ENCODE peak calls at places on chromosomes 3 and 15, in four cellular contexts. M, U, R and Q are unnamed samples.
A peak's percentile ranks its signal among the peaks of the same experiment; 100 is the strongest.

GRCh38 chr3:179967622-179968021 is 69.1 kb downstream of the PEX5L start:
- DNase-seq in M (peak; percentile 8), U (no peak), R (no peak), Q (no peak)

GRCh38 chr3:81339040-81339845 is 422.2 kb downstream of the GBE1 start:
- DNase-seq in M (peak; percentile 37), U (peak; percentile 88), R (no peak), Q (peak; percentile 27)

GRCh38 chr3:115359507-115359906 is 212.4 kb upstream of the ZBTB20 start:
- DNase-seq in M (no peak), U (no peak), R (no peak), Q (peak; percentile 21)

GRCh38 chr3:106349191-106349881 is 480.5 kb upstream of the CBLB start:
- DNase-seq in M (no peak), U (peak; percentile 35), R (no peak), Q (no peak)

GRCh38 chr15:40936709-40937666 is 7.8 kb downstream of the DLL4 start:
- DNase-seq in M (no peak), U (no peak), R (no peak), Q (no peak)

GRCh38 chr3:128491071-128491899 is 1.7 kb downstream of the GATA2 start:
- DNase-seq in M (no peak), U (peak; percentile 30), R (no peak), Q (no peak)

GRCh38 chr3:148883163-148883562 is 18.1 kb downstream of the CPA3 start:
- DNase-seq in M (no peak), U (no peak), R (no peak), Q (no peak)

GRCh38 chr3:33798418-33799201 is at the start of gene PDCD6IP:
- DNase-seq in M (peak; percentile 92), U (peak; percentile 97), R (peak; percentile 94), Q (peak; percentile 93)

GRCh38 chr15:48936666-48937065 is 27.1 kb downstream of the SHC4 start:
- DNase-seq in M (no peak), U (no peak), R (no peak), Q (no peak)

GRCh38 chr3:4006288-4006687 is 207.1 kb downstream of the LRRN1 start:
- DNase-seq in M (no peak), U (no peak), R (no peak), Q (no peak)

GRCh38 chr3:17500618-17501017 is 241.8 kb downstream of the TBC1D5 start:
- DNase-seq in M (peak; percentile 6), U (peak; percentile 59), R (no peak), Q (no peak)

GRCh38 chr3:32780071-32780734 is 37.6 kb upstream of the TRIM71 start:
- DNase-seq in M (no peak), U (no peak), R (no peak), Q (no peak)

GRCh38 chr3:42660898-42661297 is 7.4 kb downstream of the ZBTB47 start:
- DNase-seq in M (no peak), U (no peak), R (no peak), Q (peak; percentile 41)

GRCh38 chr3:187296915-187297314 is 5.4 kb upstream of the MASP1 start:
- DNase-seq in M (no peak), U (no peak), R (no peak), Q (no peak)

GRCh38 chr3:44963571-44964325 is 12.2 kb downstream of the ZDHHC3 start:
- DNase-seq in M (no peak), U (peak; percentile 82), R (no peak), Q (no peak)

GRCh38 chr15:23467110-23467600 is 20.1 kb upstream of the GOLGA6L2 start:
- DNase-seq in M (peak; percentile 23), U (peak; percentile 67), R (no peak), Q (peak; percentile 29)

GRCh38 chr3:40044487-40044886 is 235.1 kb downstream of the MYRIP start:
- DNase-seq in M (peak; percentile 96), U (no peak), R (no peak), Q (no peak)

GRCh38 chr15:44081223-44082013 is 113.7 kb downstream of the FRMD5 start:
- DNase-seq in M (no peak), U (no peak), R (no peak), Q (no peak)

GRCh38 chr15:69861331-69862171 is 236.2 kb downstream of the TLE3 start:
- DNase-seq in M (no peak), U (no peak), R (no peak), Q (no peak)

GRCh38 chr3:197343656-197344408 is 45.4 kb upstream of the DLG1 start:
- DNase-seq in M (no peak), U (no peak), R (no peak), Q (no peak)

GRCh38 chr3:140022061-140022781 is 87.2 kb downstream of the CLSTN2 start:
- DNase-seq in M (no peak), U (no peak), R (peak; percentile 47), Q (no peak)

GRCh38 chr3:57942872-57943283 is 65.3 kb upstream of the FLNB start:
- DNase-seq in M (peak; percentile 36), U (peak; percentile 68), R (peak; percentile 58), Q (no peak)

GRCh38 chr15:43534897-43535296 is 17.5 kb downstream of the MAP1A start:
- DNase-seq in M (no peak), U (no peak), R (no peak), Q (no peak)

GRCh38 chr15:28129261-28129848 is 30.2 kb upstream of the OCA2 start:
- DNase-seq in M (no peak), U (no peak), R (no peak), Q (no peak)

GRCh38 chr3:65925254-65925954 is 113.3 kb downstream of the MAGI1 start:
- DNase-seq in M (no peak), U (no peak), R (no peak), Q (no peak)

DNA sequence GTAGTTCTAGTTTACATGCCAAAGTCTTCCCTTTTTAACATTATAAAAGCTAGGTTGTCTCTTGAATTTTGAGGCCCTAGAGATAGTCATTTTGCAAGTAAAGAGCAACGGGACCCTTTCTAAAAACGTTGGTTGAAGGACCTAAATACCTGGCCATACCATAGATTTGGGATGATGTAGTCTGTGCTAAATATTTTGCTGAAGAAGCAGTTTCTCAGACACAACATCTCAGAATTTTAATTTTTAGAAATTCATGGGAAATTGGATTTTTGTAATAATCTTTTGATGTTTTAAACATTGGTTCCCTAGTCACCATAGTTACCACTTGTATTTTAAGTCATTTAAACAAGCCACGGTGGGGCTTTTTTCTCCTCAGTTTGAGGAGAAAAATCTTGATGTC is 21.3 kb downstream of the SLC35A5 start:
- DNase-seq in M (no peak), U (no peak), R (no peak), Q (no peak)
- TF ChIP-seq CTCF in M (no peak), U (no peak), R (no peak), Q (no peak)

GRCh38 chr3:141051641-141052569 is 758 bp downstream of the SPSB4 start:
- DNase-seq in M (no peak), U (no peak), R (peak; percentile 42), Q (no peak)
- TF ChIP-seq CTCF in M (no peak), U (no peak), R (no peak), Q (no peak)

GRCh38 chr15:76163429-76164020 is 103.7 kb downstream of the TMEM266 start:
- DNase-seq in M (peak; percentile 91), U (no peak), R (peak; percentile 79), Q (no peak)
- TF ChIP-seq CTCF in M (no peak), U (no peak), R (no peak), Q (no peak)

GRCh38 chr3:54533856-54534255 is 394.0 kb downstream of the LRTM1 start:
- DNase-seq in M (peak; percentile 12), U (no peak), R (no peak), Q (no peak)
- TF ChIP-seq CTCF in M (no peak), U (no peak), R (no peak), Q (no peak)

GRCh38 chr15:30997270-30997669 is 5.8 kb upstream of the MTMR10 start:
- DNase-seq in M (peak; percentile 16), U (no peak), R (no peak), Q (no peak)
- TF ChIP-seq CTCF in M (no peak), U (no peak), R (no peak), Q (no peak)

GRCh38 chr15:86877171-86877631 is 797.5 kb downstream of the AGBL1 start:
- DNase-seq in M (no peak), U (peak; percentile 76), R (no peak), Q (no peak)
- TF ChIP-seq CTCF in M (no peak), U (peak; percentile 36), R (no peak), Q (no peak)

GRCh38 chr3:142975316-142975995 is 12.0 kb upstream of the PAQR9 start:
- DNase-seq in M (no peak), U (peak; percentile 8), R (no peak), Q (no peak)
- TF ChIP-seq CTCF in M (no peak), U (peak; percentile 46), R (no peak), Q (no peak)

GRCh38 chr3:59809750-59810444 is 760.1 kb upstream of the CFAP20DC start:
- DNase-seq in M (peak; percentile 33), U (peak; percentile 64), R (no peak), Q (peak; percentile 10)

GRCh38 chr3:59816312-59816711 is 766.5 kb upstream of the CFAP20DC start:
- DNase-seq in M (no peak), U (peak; percentile 80), R (no peak), Q (no peak)

GRCh38 chr3:59809016-59809415 is 759.2 kb upstream of the CFAP20DC start:
- DNase-seq in M (peak; percentile 19), U (peak; percentile 69), R (no peak), Q (no peak)

GRCh38 chr3:59812188-59812587 is 762.4 kb upstream of the CFAP20DC start:
- DNase-seq in M (no peak), U (no peak), R (no peak), Q (no peak)

DNA sequence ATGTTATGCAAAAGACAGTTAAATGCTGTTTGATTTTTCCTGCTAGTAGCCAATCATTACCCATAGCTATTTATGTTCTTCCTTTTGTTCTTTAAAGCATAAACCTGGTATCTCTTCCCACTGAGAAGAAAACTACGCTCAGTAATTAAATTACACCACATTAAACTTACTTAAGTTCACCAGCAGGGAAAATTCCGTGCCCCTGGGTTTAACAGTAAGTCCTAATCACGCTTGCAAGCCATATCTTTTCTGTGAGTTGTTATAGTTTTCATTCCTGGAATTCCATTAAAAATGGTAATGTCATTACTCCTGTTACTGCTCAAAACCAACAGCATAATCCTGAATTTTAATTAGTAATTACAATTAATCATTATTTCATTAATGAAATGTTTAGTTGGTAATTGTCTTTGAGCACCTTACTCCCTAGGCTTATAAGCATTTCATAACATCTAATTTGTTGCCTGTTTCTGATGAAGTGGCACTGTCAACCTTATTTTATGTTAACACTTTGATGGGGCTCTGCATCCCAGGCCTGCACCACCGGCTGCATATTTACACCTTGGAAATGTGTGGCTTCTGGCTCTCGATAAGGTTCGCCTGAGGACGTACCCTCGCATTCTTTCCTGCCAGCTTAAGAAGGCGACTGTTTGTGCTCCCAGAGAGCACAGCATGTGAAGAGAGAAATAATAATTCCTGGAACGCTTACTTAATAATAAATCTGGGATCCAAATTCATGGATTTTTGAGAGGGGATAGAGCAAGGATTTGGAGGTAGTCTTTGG is 763.1 kb upstream of the CFAP20DC start:
- DNase-seq in M (no peak), U (no peak), R (no peak), Q (no peak)
- TF ChIP-seq CTCF in M (no peak), U (no peak), R (no peak), Q (no peak)